ENCODE peak calls at places on chromosomes 11 and 22, in five cellular contexts. One of them, this sample, is unnamed.

GRCh38 chr11:126834573-126834972 is 166.0 kb downstream of the KIRREL3 start:
- DNase-seq in IMR-90: no peak
- DNase-seq in GM12878: no peak
- DNase-seq in K562: no peak
- DNase-seq in SK-N-SH: no peak
- DNase-seq in this sample: no peak

GRCh38 chr22:50209893-50210292 is 9.1 kb downstream of the SELENOO start:
- DNase-seq in IMR-90: peak
- DNase-seq in GM12878: no peak
- DNase-seq in K562: peak
- DNase-seq in SK-N-SH: peak
- DNase-seq in this sample: peak

GRCh38 chr11:45159781-45160365 is 13.4 kb downstream of the PRDM11 start:
- DNase-seq in IMR-90: no peak
- DNase-seq in GM12878: no peak
- DNase-seq in K562: no peak
- DNase-seq in SK-N-SH: no peak
- DNase-seq in this sample: no peak

GRCh38 chr11:46916669-46917108 is 1.7 kb downstream of the LRP4 start:
- DNase-seq in IMR-90: peak
- DNase-seq in GM12878: no peak
- DNase-seq in K562: peak
- DNase-seq in SK-N-SH: peak
- DNase-seq in this sample: peak

GRCh38 chr11:63672156-63672463 is 934 bp upstream of the ATL3 start:
- DNase-seq in IMR-90: no peak
- DNase-seq in GM12878: no peak
- DNase-seq in K562: no peak
- DNase-seq in SK-N-SH: no peak
- DNase-seq in this sample: no peak

GRCh38 chr11:82960779-82961143 is 59.2 kb downstream of the DDIAS start:
- DNase-seq in IMR-90: no peak
- DNase-seq in GM12878: no peak
- DNase-seq in K562: no peak
- DNase-seq in SK-N-SH: no peak
- DNase-seq in this sample: no peak

GRCh38 chr11:131073167-131073566 is 156.9 kb upstream of the SNX19 start:
- DNase-seq in IMR-90: peak
- DNase-seq in GM12878: no peak
- DNase-seq in K562: no peak
- DNase-seq in SK-N-SH: no peak
- DNase-seq in this sample: no peak

GRCh38 chr11:113446112-113446511 is 29.1 kb downstream of the DRD2 start:
- DNase-seq in IMR-90: no peak
- DNase-seq in GM12878: no peak
- DNase-seq in K562: no peak
- DNase-seq in SK-N-SH: no peak
- DNase-seq in this sample: no peak

GRCh38 chr11:17720796-17721171 is 1.4 kb downstream of the MYOD1 start:
- DNase-seq in IMR-90: no peak
- DNase-seq in GM12878: no peak
- DNase-seq in K562: no peak
- DNase-seq in SK-N-SH: peak
- DNase-seq in this sample: no peak

GRCh38 chr11:128181090-128181485 is 406.3 kb downstream of the ETS1 start:
- DNase-seq in IMR-90: peak
- DNase-seq in GM12878: no peak
- DNase-seq in K562: no peak
- DNase-seq in SK-N-SH: no peak
- DNase-seq in this sample: no peak

GRCh38 chr11:130631119-130631518 is 182.7 kb downstream of the ADAMTS15 start:
- DNase-seq in IMR-90: peak
- DNase-seq in GM12878: no peak
- DNase-seq in K562: no peak
- DNase-seq in SK-N-SH: no peak
- DNase-seq in this sample: peak

GRCh38 chr11:65883786-65884715 is 4.2 kb downstream of the FIBP start:
- DNase-seq in IMR-90: no peak
- DNase-seq in GM12878: no peak
- DNase-seq in K562: no peak
- DNase-seq in SK-N-SH: no peak
- DNase-seq in this sample: no peak

GRCh38 chr11:4035985-4036384 is 58.6 kb upstream of the RRM1 start:
- DNase-seq in IMR-90: no peak
- DNase-seq in GM12878: no peak
- DNase-seq in K562: no peak
- DNase-seq in SK-N-SH: no peak
- DNase-seq in this sample: no peak

GRCh38 chr11:111775024-111775710 is 9.0 kb upstream of the PPP2R1B start:
- DNase-seq in IMR-90: peak
- DNase-seq in GM12878: no peak
- DNase-seq in K562: no peak
- DNase-seq in SK-N-SH: no peak
- DNase-seq in this sample: no peak

GRCh38 chr11:62539238-62539925 is 7.2 kb downstream of the AHNAK start:
- DNase-seq in IMR-90: peak
- DNase-seq in GM12878: no peak
- DNase-seq in K562: no peak
- DNase-seq in SK-N-SH: peak
- DNase-seq in this sample: peak

GRCh38 chr22:49609207-49609876 is 218.3 kb downstream of the BRD1 start:
- DNase-seq in IMR-90: no peak
- DNase-seq in GM12878: no peak
- DNase-seq in K562: no peak
- DNase-seq in SK-N-SH: no peak
- DNase-seq in this sample: no peak

GRCh38 chr11:32830413-32830738 is 649 bp downstream of the PRRG4 start:
- DNase-seq in IMR-90: no peak
- DNase-seq in GM12878: no peak
- DNase-seq in K562: no peak
- DNase-seq in SK-N-SH: no peak
- DNase-seq in this sample: no peak

GRCh38 chr22:24178502-24179440 is 2.5 kb upstream of the SUSD2 start:
- DNase-seq in IMR-90: no peak
- DNase-seq in GM12878: no peak
- DNase-seq in K562: no peak
- DNase-seq in SK-N-SH: peak
- DNase-seq in this sample: no peak

GRCh38 chr22:39967103-39967829 is 7.1 kb downstream of the TMA7B start:
- DNase-seq in IMR-90: peak
- DNase-seq in GM12878: no peak
- DNase-seq in K562: peak
- DNase-seq in SK-N-SH: peak
- DNase-seq in this sample: no peak

GRCh38 chr11:2989551-2989950 is 2.6 kb downstream of the NAP1L4 start:
- DNase-seq in IMR-90: no peak
- DNase-seq in GM12878: no peak
- DNase-seq in K562: no peak
- DNase-seq in SK-N-SH: no peak
- DNase-seq in this sample: no peak

GRCh38 chr11:109184376-109184775 is 237.6 kb upstream of the C11orf87 start:
- DNase-seq in IMR-90: no peak
- DNase-seq in GM12878: no peak
- DNase-seq in K562: no peak
- DNase-seq in SK-N-SH: no peak
- DNase-seq in this sample: no peak

GRCh38 chr11:107778839-107779517 is 67.1 kb upstream of the SLN start:
- DNase-seq in IMR-90: no peak
- DNase-seq in GM12878: no peak
- DNase-seq in K562: no peak
- DNase-seq in SK-N-SH: no peak
- DNase-seq in this sample: no peak

GRCh38 chr11:107780136-107780535 is 68.3 kb upstream of the SLN start:
- DNase-seq in IMR-90: no peak
- DNase-seq in GM12878: no peak
- DNase-seq in K562: no peak
- DNase-seq in SK-N-SH: no peak
- DNase-seq in this sample: no peak

GRCh38 chr11:107783121-107783520 is 71.3 kb upstream of the SLN start:
- DNase-seq in IMR-90: peak
- DNase-seq in GM12878: no peak
- DNase-seq in K562: no peak
- DNase-seq in SK-N-SH: no peak
- DNase-seq in this sample: no peak

GRCh38 chr11:107777094-107777493 is 65.2 kb upstream of the SLN start:
- DNase-seq in IMR-90: no peak
- DNase-seq in GM12878: no peak
- DNase-seq in K562: no peak
- DNase-seq in SK-N-SH: no peak
- DNase-seq in this sample: no peak

DNA sequence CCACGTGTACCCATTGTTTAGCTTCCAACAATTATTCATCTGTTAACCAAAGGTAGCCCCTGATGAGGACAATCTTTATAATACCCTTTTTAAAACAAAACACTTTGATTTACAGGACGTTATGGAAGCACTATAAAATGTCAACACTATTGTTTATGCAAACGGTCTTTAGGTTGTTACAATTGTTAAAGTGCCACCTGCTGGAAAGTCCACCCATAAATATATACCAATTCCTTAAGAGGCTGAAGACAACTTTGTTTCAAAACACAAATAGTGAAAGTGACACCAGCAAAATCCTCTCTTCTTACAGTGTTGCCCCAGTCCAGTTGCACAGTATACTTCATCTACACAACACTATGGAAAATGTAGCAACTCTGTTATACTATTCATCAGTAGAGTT is 68.9 kb upstream of the SLN start:
- DNase-seq in IMR-90: no peak
- DNase-seq in GM12878: no peak
- DNase-seq in K562: no peak
- DNase-seq in SK-N-SH: no peak
- DNase-seq in this sample: no peak
- TF ChIP-seq SMC3 in IMR-90: no peak
- TF ChIP-seq SMC3 in GM12878: no peak
- TF ChIP-seq SMC3 in K562: no peak
- TF ChIP-seq SMC3 in SK-N-SH: no peak
- TF ChIP-seq SMC3 in this sample: peak

GRCh38 chr22:17164392-17165024 is 5.4 kb upstream of the HDHD5 start:
- DNase-seq in IMR-90: no peak
- DNase-seq in GM12878: no peak
- DNase-seq in K562: no peak
- DNase-seq in SK-N-SH: peak
- DNase-seq in this sample: peak
- TF ChIP-seq CTCF in IMR-90: peak
- TF ChIP-seq CTCF in GM12878: peak
- TF ChIP-seq CTCF in K562: peak
- TF ChIP-seq CTCF in SK-N-SH: peak
- TF ChIP-seq CTCF in this sample: no peak

GRCh38 chr22:47034905-47035419 is 272.5 kb downstream of the TBC1D22A start:
- DNase-seq in IMR-90: no peak
- DNase-seq in GM12878: no peak
- DNase-seq in K562: no peak
- DNase-seq in SK-N-SH: peak
- DNase-seq in this sample: no peak
- TF ChIP-seq SMC3 in IMR-90: no peak
- TF ChIP-seq SMC3 in GM12878: no peak
- TF ChIP-seq SMC3 in K562: no peak
- TF ChIP-seq SMC3 in SK-N-SH: no peak
- TF ChIP-seq SMC3 in this sample: no peak

GRCh38 chr11:120512727-120513435 is 1.3 kb downstream of the GRIK4 start:
- DNase-seq in IMR-90: no peak
- DNase-seq in GM12878: no peak
- DNase-seq in K562: no peak
- DNase-seq in SK-N-SH: peak
- DNase-seq in this sample: peak
- TF ChIP-seq CTCF in IMR-90: no peak
- TF ChIP-seq CTCF in GM12878: no peak
- TF ChIP-seq CTCF in K562: no peak
- TF ChIP-seq CTCF in SK-N-SH: no peak
- TF ChIP-seq CTCF in this sample: no peak

This sample was measured in A549.